ENCODE peak calls at places on chromosomes 4 and X, in seven cellular contexts. R is GM10248, P is WTC11, T is nephron progenitor cell, M is psoas muscle, O is ovary, Y is B cell. E is an unnamed sample.

GRCh38 chrX:31590581-31591113 is 518.8 kb upstream of the FTHL17 start:
- DNase-seq in R (no peak), Y (no peak), M (no peak), O (no peak), P (no peak), T (no peak), E (no peak)

GRCh38 chrX:103565197-103565596 is 20.1 kb upstream of the TCEAL4 start:
- DNase-seq in O (no peak), R (no peak), Y (no peak), M (no peak), P (no peak), T (no peak), E (no peak)

GRCh38 chrX:82748901-82749505 is 759.1 kb upstream of the POU3F4 start:
- DNase-seq in T (no peak), Y (no peak), P (no peak), M (no peak), O (no peak), R (no peak), E (no peak)

GRCh38 chrX:46587753-46588171 is 14.2 kb downstream of the CHST7 start:
- DNase-seq in M (no peak), Y (no peak), T (no peak), O (no peak), R (no peak), P (no peak), E (no peak)

GRCh38 chr4:15344041-15344440 is 83.8 kb upstream of the C1QTNF7 start:
- DNase-seq in O (no peak), T (no peak), P (no peak), R (no peak), Y (no peak), M (no peak), E (no peak)

GRCh38 chrX:37690123-37690522 is 4.5 kb downstream of the XK start:
- DNase-seq in R (no peak), M (no peak), P (no peak), T (no peak), O (no peak), Y (no peak), E (no peak)

GRCh38 chr4:4950891-4951290 is 68.4 kb downstream of the CYTL1 start:
- DNase-seq in O (no peak), P (no peak), Y (no peak), M (no peak), T (no peak), R (no peak), E (no peak)

GRCh38 chr4:3257691-3258482 is 8.9 kb downstream of the MSANTD1 start:
- DNase-seq in R (no peak), M (peak), P (peak), Y (peak), T (no peak), O (no peak), E (no peak)

GRCh38 chrX:44062842-44063241 is 89.7 kb upstream of the NDP start:
- DNase-seq in M (no peak), Y (no peak), T (no peak), O (no peak), P (no peak), R (no peak), E (no peak)

GRCh38 chr4:161987611-161988010 is 176.2 kb downstream of the FSTL5 start:
- DNase-seq in R (no peak), P (no peak), M (no peak), Y (no peak), O (no peak), T (no peak), E (no peak)

GRCh38 chrX:124103966-124104365 is 142.5 kb downstream of the STAG2 start:
- DNase-seq in P (no peak), Y (no peak), R (no peak), O (no peak), M (no peak), T (no peak), E (no peak)

GRCh38 chr4:73409012-73409862 is 5.2 kb downstream of the ALB start:
- DNase-seq in M (no peak), T (no peak), R (no peak), Y (no peak), P (no peak), O (no peak), E (no peak)

GRCh38 chrX:125778256-125778655 is 387.8 kb downstream of the DCAF12L2 start:
- DNase-seq in T (no peak), P (no peak), O (no peak), Y (no peak), R (no peak), M (no peak), E (no peak)

GRCh38 chr4:128601992-128602695 is 207.4 kb upstream of the JADE1 start:
- DNase-seq in Y (no peak), T (no peak), P (no peak), M (no peak), R (no peak), O (peak), E (no peak)

GRCh38 chrX:13763489-13763888 is 28.9 kb downstream of the OFD1 start:
- DNase-seq in T (no peak), R (no peak), Y (no peak), M (peak), O (no peak), P (no peak), E (no peak)

GRCh38 chrX:18406531-18407266 is 18.7 kb upstream of the CDKL5 start:
- DNase-seq in P (no peak), R (no peak), T (no peak), M (no peak), O (no peak), Y (no peak), E (no peak)

GRCh38 chrX:18415386-18415785 is 10.0 kb upstream of the CDKL5 start:
- DNase-seq in P (no peak), T (no peak), Y (no peak), R (no peak), M (no peak), O (no peak), E (no peak)

GRCh38 chrX:18410038-18410437 is 15.4 kb upstream of the CDKL5 start:
- DNase-seq in O (no peak), Y (no peak), P (no peak), M (no peak), T (no peak), R (no peak), E (no peak)
- TF ChIP-seq CTCF in O (no peak), Y (no peak), P (no peak), M (no peak), T (no peak), R (peak), E (no peak)

DNA sequence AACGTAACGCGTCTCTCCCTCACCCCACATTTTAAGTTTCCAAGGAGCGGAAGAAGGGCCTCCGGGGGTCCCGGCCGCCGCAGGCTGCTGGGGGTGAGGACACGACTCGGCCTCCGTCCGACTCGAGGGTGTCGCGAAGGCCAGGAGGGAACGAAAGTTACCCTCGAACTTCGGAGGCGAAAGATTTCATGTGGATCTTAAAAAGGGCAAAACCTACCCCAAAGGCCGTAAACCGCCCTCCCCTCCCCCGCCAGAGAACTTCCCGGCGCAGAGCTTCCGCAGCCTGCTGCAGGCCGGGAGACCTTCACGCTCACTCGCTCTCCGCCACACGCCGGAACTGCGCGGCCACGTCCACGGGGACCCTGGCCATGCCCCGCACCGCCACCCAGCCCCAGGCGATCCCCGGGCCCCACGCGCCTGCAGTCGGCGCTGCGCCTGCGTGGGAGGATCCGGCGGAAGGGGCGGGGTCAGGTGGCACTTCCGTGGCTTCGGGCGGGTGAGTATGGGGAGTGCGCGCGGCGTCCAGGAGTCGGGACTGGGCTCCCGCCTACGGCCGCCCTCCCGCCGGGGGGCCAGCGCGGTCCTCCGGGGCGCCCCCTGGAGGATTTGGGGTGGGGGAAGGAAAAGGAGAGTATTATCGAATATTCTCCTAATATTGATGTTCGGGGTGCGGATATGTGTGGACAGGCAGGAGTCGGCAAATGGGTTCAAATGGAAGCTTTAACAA is at the start of gene MMAA:
- DNase-seq in O (peak), Y (peak), P (peak), M (peak), T (peak), R (peak), E (peak)
- TF ChIP-seq CTCF in O (peak), Y (peak), P (peak), M (peak), T (peak), R (peak), E (peak)

GRCh38 chr4:127140306-127140705 is 492.5 kb upstream of the INTU start:
- DNase-seq in O (no peak), T (no peak), R (no peak), Y (no peak), M (no peak), P (no peak), E (no peak)

GRCh38 chr4:127141857-127142256 is 490.9 kb upstream of the INTU start:
- DNase-seq in O (no peak), Y (no peak), R (no peak), P (no peak), M (no peak), T (no peak), E (no peak)

GRCh38 chr4:127138586-127138985 is 494.2 kb upstream of the INTU start:
- DNase-seq in T (no peak), M (no peak), Y (no peak), O (no peak), R (no peak), P (no peak), E (no peak)

GRCh38 chr4:127143460-127144190 is 489.1 kb upstream of the INTU start:
- DNase-seq in M (no peak), O (no peak), R (no peak), T (no peak), Y (no peak), P (no peak), E (no peak)

DNA sequence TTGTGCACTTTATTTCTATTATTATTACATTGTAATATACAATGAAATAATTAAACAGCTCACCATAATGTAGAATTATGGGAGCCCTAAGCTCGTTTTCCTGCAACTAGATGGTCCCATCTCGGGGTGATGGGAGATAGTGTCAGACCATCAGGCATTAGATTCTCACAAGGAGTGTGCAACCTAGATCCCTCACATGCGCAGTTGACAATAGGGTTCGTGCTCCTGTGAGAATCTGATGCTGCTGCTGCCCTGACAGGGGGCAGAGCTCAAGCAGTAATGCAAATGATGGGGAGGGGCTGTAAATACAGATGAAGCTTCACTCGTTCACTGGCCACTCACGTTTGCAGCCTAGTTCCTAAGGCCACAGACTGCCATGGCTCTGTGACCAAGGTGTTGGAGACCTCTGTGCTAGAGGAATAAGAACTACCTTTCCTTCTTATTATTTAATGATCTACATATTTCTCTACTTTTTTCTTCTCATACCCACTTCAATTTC is 492.9 kb upstream of the INTU start:
- DNase-seq in T (no peak), Y (no peak), M (no peak), R (no peak), P (no peak), O (no peak), E (no peak)
- TF ChIP-seq CTCF in T (no peak), Y (no peak), M (no peak), R (no peak), P (no peak), O (no peak), E (no peak)

GRCh38 chr4:83362492-83363329 is 28.1 kb upstream of the HPSE start:
- DNase-seq in Y (no peak), R (no peak), T (no peak), O (no peak), M (no peak), P (no peak), E (no peak)
- TF ChIP-seq CTCF in Y (peak), R (peak), T (no peak), O (no peak), M (peak), P (no peak), E (no peak)

GRCh38 chrX:128057421-128057820 is 5.2 kb upstream of the ACTRT1 start:
- DNase-seq in Y (no peak), P (no peak), M (no peak), O (no peak), T (no peak), R (no peak), E (no peak)

GRCh38 chrX:128052303-128052702 is at the start of gene ACTRT1:
- DNase-seq in P (no peak), T (no peak), Y (no peak), R (no peak), M (no peak), O (no peak), E (no peak)

GRCh38 chrX:128051526-128051925 is 677 bp downstream of the ACTRT1 start:
- DNase-seq in R (no peak), Y (no peak), O (no peak), M (no peak), T (no peak), P (no peak), E (no peak)
- TF ChIP-seq CTCF in R (no peak), Y (no peak), O (no peak), M (no peak), T (no peak), P (no peak), E (no peak)

GRCh38 chr4:84808332-84808731 is 158.2 kb downstream of the WDFY3 start:
- DNase-seq in P (no peak), Y (no peak), R (no peak), O (no peak), T (no peak), M (no peak), E (no peak)
- TF ChIP-seq CTCF in P (no peak), Y (no peak), R (no peak), O (no peak), T (no peak), M (no peak), E (no peak)

GRCh38 chr4:102610007-102610406 is 108.8 kb downstream of the NFKB1 start:
- DNase-seq in Y (no peak), R (no peak), P (no peak), T (no peak), O (no peak), M (no peak), E (no peak)
- TF ChIP-seq CTCF in Y (no peak), R (peak), P (no peak), T (no peak), O (no peak), M (peak), E (no peak)

GRCh38 chr4:7981738-7982394 is 42.2 kb upstream of the AFAP1 start:
- DNase-seq in O (no peak), T (no peak), P (no peak), R (no peak), M (no peak), Y (no peak), E (no peak)

GRCh38 chr4:7985891-7986441 is 46.3 kb upstream of the AFAP1 start:
- DNase-seq in M (no peak), P (no peak), R (no peak), T (peak), Y (no peak), O (no peak), E (no peak)

GRCh38 chr4:7983296-7983695 is 43.6 kb upstream of the AFAP1 start:
- DNase-seq in M (no peak), O (no peak), Y (no peak), P (no peak), T (no peak), R (no peak), E (no peak)

GRCh38 chr4:7985072-7985471 is 45.4 kb upstream of the AFAP1 start:
- DNase-seq in O (no peak), M (no peak), Y (no peak), P (no peak), T (no peak), R (no peak), E (no peak)

GRCh38 chr4:7984286-7984925 is 44.7 kb upstream of the AFAP1 start:
- DNase-seq in Y (no peak), M (no peak), R (no peak), P (no peak), T (no peak), O (no peak), E (no peak)
- TF ChIP-seq CTCF in Y (no peak), M (no peak), R (no peak), P (no peak), T (no peak), O (no peak), E (no peak)

GRCh38 chr4:137529432-137529831 is 2.9 kb downstream of the PCDH18 start:
- DNase-seq in O (no peak), Y (no peak), T (no peak), P (no peak), M (no peak), R (no peak), E (no peak)

GRCh38 chr4:137530176-137530575 is 2.1 kb downstream of the PCDH18 start:
- DNase-seq in Y (no peak), T (no peak), R (no peak), M (no peak), O (no peak), P (no peak), E (no peak)

GRCh38 chr4:137532869-137533236 is 559 bp upstream of the PCDH18 start:
- DNase-seq in M (no peak), R (no peak), T (no peak), O (no peak), Y (no peak), P (no peak), E (no peak)

GRCh38 chr4:137531951-137532868 is at the start of gene PCDH18:
- DNase-seq in T (peak), R (peak), M (peak), P (peak), Y (no peak), O (peak), E (peak)

GRCh38 chr4:137531121-137531520 is 1.2 kb downstream of the PCDH18 start:
- DNase-seq in M (no peak), T (no peak), O (peak), P (no peak), Y (no peak), R (no peak), E (no peak)
- TF ChIP-seq CTCF in M (no peak), T (peak), O (no peak), P (no peak), Y (no peak), R (no peak), E (no peak)

E was measured in glutamatergic neuron.